ENCODE peak calls at places on chromosomes 13 and 19, in six cellular contexts. K, Y, Q, A, W and B are unnamed samples.

GRCh38 chr13:110347535-110348308 is 40.6 kb downstream of the COL4A2 start:
- DNase-seq in W (peak), A (no peak), K (no peak), Y (no peak), Q (peak), B (peak)

GRCh38 chr19:43527860-43528622 is 1.0 kb upstream of the ETHE1 start:
- DNase-seq in W (peak), Q (peak), K (no peak), A (no peak), Y (no peak), B (no peak)

GRCh38 chr19:32599736-32600157 is 18.8 kb downstream of the PDCD5 start:
- DNase-seq in W (peak), A (no peak), Q (peak), K (peak), Y (no peak), B (peak)

GRCh38 chr19:35767288-35768081 is 7.9 kb upstream of the ARHGAP33 start:
- DNase-seq in Y (no peak), W (no peak), Q (no peak), K (no peak), A (peak), B (no peak)

GRCh38 chr13:23980160-23980551 is 82.9 kb upstream of the C1QTNF9B start:
- DNase-seq in Q (peak), A (peak), K (peak), Y (peak), W (peak), B (peak)

GRCh38 chr19:56864443-56865125 is 24.1 kb upstream of the PEG3 start:
- DNase-seq in Q (no peak), Y (no peak), W (no peak), K (no peak), A (no peak), B (no peak)

GRCh38 chr19:18098891-18099622 is 1.5 kb downstream of the MAST3 start:
- DNase-seq in Q (no peak), W (no peak), Y (no peak), A (no peak), K (no peak), B (no peak)

GRCh38 chr19:46723023-46723461 is 6.1 kb upstream of the PRKD2 start:
- DNase-seq in Q (no peak), W (no peak), K (no peak), A (no peak), Y (no peak), B (no peak)

GRCh38 chr13:37475966-37476365 is 122.6 kb downstream of the POSTN start:
- DNase-seq in A (no peak), K (no peak), Q (no peak), W (peak), Y (no peak), B (peak)

GRCh38 chr13:66462187-66462586 is 767.9 kb downstream of the PCDH9 start:
- DNase-seq in Y (no peak), A (no peak), K (no peak), Q (no peak), W (no peak), B (no peak)

GRCh38 chr19:18045307-18046013 is 37.5 kb downstream of the ARRDC2 start:
- DNase-seq in W (no peak), A (no peak), K (no peak), Q (no peak), Y (no peak), B (no peak)

GRCh38 chr13:42055500-42056085 is 7.1 kb downstream of the DGKH start:
- DNase-seq in W (no peak), Y (no peak), A (no peak), Q (no peak), K (no peak), B (no peak)

GRCh38 chr13:107329991-107330390 is 762.1 kb upstream of the ARGLU1 start:
- DNase-seq in Q (no peak), Y (no peak), W (peak), A (no peak), K (no peak), B (peak)

GRCh38 chr19:47036233-47036651 is 12.2 kb downstream of the TMEM160 start:
- DNase-seq in K (no peak), Y (no peak), W (no peak), A (no peak), Q (no peak), B (no peak)

GRCh38 chr13:110023729-110024645 is 237.6 kb upstream of the IRS2 start:
- DNase-seq in Y (no peak), K (no peak), A (no peak), Q (no peak), W (peak), B (peak)

GRCh38 chr13:47908200-47908902 is 92.7 kb downstream of the SUCLA2 start:
- DNase-seq in A (no peak), W (peak), K (no peak), Y (no peak), Q (no peak), B (peak)

GRCh38 chr19:2495130-2495641 is 19.3 kb downstream of the GADD45B start:
- DNase-seq in A (no peak), Y (no peak), K (no peak), Q (peak), W (peak), B (peak)

GRCh38 chr19:2337329-2337707 is 8.8 kb downstream of the SPPL2B start:
- DNase-seq in Q (peak), K (peak), A (peak), W (peak), Y (no peak), B (peak)

GRCh38 chr19:14033946-14034345 is 2.4 kb downstream of the IL27RA start:
- DNase-seq in K (no peak), W (no peak), Q (peak), Y (no peak), A (no peak), B (no peak)

GRCh38 chr19:14035706-14036105 is 4.1 kb downstream of the IL27RA start:
- DNase-seq in K (no peak), A (no peak), Q (peak), Y (no peak), W (no peak), B (no peak)

GRCh38 chr19:14028901-14029300 is 953 bp downstream of the RLN3 start:
- DNase-seq in K (no peak), Y (no peak), A (no peak), W (no peak), Q (no peak), B (no peak)

GRCh38 chr19:14030997-14031718 is 404 bp upstream of the IL27RA start:
- DNase-seq in W (no peak), Y (no peak), Q (no peak), A (no peak), K (no peak), B (no peak)

GRCh38 chr19:14031719-14032480 is at the start of gene IL27RA:
- DNase-seq in Y (peak), W (peak), A (peak), Q (peak), K (peak), B (peak)
- H4K91ac ChIP-seq in Y (peak), W (peak), A (no peak), Q (peak), K (no peak), B (no peak)

DNA sequence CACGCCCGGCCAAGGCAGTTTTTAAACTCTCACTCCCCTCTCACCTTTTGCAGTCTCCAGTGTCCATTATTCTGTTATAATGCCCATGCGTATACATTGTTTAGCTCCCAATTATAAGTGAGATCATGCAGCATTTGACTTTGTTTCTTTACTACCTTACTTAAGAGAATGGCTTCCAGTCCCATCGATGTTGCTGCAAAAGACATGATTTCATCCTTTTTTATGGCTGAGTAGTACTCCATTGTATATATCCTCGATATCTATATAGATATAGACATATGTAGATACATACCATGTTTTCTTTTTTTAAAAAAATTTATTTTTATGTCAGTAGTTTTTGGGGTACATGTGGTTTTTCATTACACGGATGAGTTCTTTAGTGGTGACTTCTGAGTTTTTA is 8.4 kb downstream of the OR7D2 start:
- DNase-seq in A (no peak), Y (no peak), Q (no peak), K (no peak), W (no peak), B (no peak)
- H4K91ac ChIP-seq in A (no peak), Y (no peak), Q (no peak), K (no peak), W (no peak), B (no peak)

GRCh38 chr19:3605361-3605760 is 1.3 kb downstream of the TBXA2R start:
- DNase-seq in A (no peak), W (no peak), Q (no peak), Y (no peak), K (no peak), B (no peak)

GRCh38 chr19:3605770-3606169 is 905 bp downstream of the TBXA2R start:
- DNase-seq in K (no peak), A (no peak), Y (no peak), Q (no peak), W (no peak), B (no peak)

GRCh38 chr19:3604987-3605343 is 1.7 kb downstream of the TBXA2R start:
- DNase-seq in Y (no peak), K (no peak), A (no peak), Q (no peak), W (no peak), B (no peak)

GRCh38 chr19:3603121-3603841 is 3.4 kb downstream of the TBXA2R start:
- DNase-seq in Y (no peak), A (no peak), W (peak), K (no peak), Q (peak), B (no peak)

GRCh38 chr19:3604227-3604986 is 2.3 kb downstream of the TBXA2R start:
- DNase-seq in A (no peak), Q (no peak), W (no peak), Y (no peak), K (no peak), B (no peak)
- H4K91ac ChIP-seq in A (no peak), Q (no peak), W (peak), Y (no peak), K (no peak), B (no peak)

DNA sequence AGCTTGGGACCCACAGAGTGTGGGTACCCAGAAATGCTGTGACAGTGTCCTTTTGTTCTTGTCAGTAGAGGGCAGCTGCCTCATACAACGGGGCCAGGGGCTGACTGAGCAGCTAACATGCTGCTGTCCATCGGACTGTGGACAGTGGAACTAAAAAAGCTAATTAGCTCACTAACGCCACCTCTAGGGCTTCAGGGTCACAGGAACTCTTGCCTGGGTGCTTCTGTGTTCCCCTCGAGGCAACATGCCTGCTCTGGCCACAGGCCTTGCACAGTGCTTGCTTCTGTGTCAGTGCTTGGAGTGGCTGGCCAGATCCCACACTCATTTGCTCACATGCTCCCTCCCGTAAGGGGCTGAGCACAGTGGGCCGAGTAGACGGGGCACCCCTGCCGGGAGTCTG is 377.0 kb downstream of the OLFM4 start:
- DNase-seq in K (peak), Q (no peak), A (peak), W (no peak), Y (peak), B (no peak)
- H4K91ac ChIP-seq in K (no peak), Q (no peak), A (no peak), W (no peak), Y (no peak), B (no peak)

DNA sequence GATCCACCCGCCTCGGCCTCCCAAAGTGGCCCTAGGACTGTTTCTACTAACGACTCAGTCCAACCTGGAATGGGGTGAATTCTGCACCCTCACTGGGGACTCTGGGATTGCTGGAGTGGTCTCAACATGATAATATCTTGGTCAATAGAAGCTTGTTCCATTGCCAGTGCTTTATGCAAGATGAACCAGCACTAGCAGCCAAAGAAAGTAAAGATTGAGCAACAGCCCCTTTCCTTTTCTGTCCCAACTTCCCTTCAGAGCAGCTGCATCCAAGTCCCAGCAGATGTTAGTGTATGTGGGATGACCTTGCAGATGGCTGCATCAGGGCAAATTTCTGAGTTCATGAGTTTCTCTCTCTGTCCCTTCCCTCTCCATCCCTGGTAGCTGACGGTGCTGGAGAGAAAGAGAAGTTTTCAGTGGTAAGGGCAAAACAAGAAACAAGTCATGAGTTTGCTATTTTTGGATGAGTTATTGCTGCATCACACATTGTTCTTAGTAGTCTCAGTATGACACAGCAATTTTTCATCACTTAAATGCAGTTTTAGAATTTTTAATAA is 183.6 kb upstream of the EDNRB start:
- DNase-seq in K (no peak), A (no peak), Y (no peak), W (peak), Q (peak), B (peak)
- H4K91ac ChIP-seq in K (no peak), A (no peak), Y (no peak), W (peak), Q (no peak), B (no peak)

DNA sequence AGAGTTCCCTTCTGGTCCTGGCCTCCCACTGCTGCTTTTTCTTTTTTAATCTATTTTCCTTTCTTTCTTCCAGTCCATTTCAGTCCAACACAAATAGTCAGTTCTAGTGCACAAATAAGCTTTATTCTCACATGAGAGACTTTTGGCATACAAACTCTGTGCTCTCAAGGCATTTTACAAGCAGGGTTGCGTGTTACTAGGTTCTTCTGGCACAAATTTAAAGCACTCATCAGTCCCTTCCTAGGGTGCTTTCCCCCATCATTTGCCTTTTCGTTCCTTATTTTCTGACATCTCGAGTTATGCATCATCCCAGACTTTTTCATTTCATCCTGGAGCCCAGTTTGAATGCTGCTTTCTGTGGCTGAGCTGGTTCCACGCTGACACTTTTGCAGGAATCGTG is 29.8 kb upstream of the IL17D start:
- DNase-seq in A (no peak), Q (no peak), K (no peak), W (no peak), Y (no peak), B (no peak)
- H4K91ac ChIP-seq in A (no peak), Q (no peak), K (no peak), W (no peak), Y (no peak), B (no peak)

GRCh38 chr13:58238972-58239773 is 607.6 kb downstream of the PCDH17 start:
- DNase-seq in A (no peak), Q (no peak), W (no peak), K (no peak), Y (no peak), B (no peak)

GRCh38 chr13:58239774-58240268 is 608.3 kb downstream of the PCDH17 start:
- DNase-seq in W (no peak), Q (no peak), A (no peak), K (no peak), Y (no peak), B (no peak)
- H4K91ac ChIP-seq in W (no peak), Q (no peak), A (no peak), K (peak), Y (no peak), B (no peak)